ENCODE peak calls at places on chromosomes 12 and 14, in five cellular contexts. A, S, D, T and U are unnamed samples.

GRCh38 chr14:30355431-30355913 is 203.5 kb upstream of the G2E3 start:
- DNase-seq in A (no peak), S (peak; percentile 38), D (no peak), T (no peak), U (no peak)

GRCh38 chr12:16766736-16767135 is 160.8 kb upstream of the LMO3 start:
- DNase-seq in A (no peak), S (no peak), D (no peak), T (no peak), U (no peak)

GRCh38 chr14:80116157-80116556 is 95.1 kb downstream of the DIO2 start:
- DNase-seq in A (no peak), S (no peak), D (no peak), T (no peak), U (no peak)

GRCh38 chr12:46516933-46517578 is 144.5 kb upstream of the SLC38A2 start:
- DNase-seq in A (no peak), S (no peak), D (no peak), T (no peak), U (no peak)

GRCh38 chr12:98939350-98939749 is 294.3 kb downstream of the APAF1 start:
- DNase-seq in A (peak; percentile 33), S (no peak), D (no peak), T (peak; percentile 9), U (no peak)

GRCh38 chr14:23185046-23185445 is 1.6 kb upstream of the SLC7A8 start:
- DNase-seq in A (no peak), S (no peak), D (no peak), T (no peak), U (no peak)

GRCh38 chr12:57983858-57984505 is 42.6 kb downstream of the ATP23 start:
- DNase-seq in A (no peak), S (no peak), D (no peak), T (no peak), U (no peak)

GRCh38 chr14:76872796-76873432 is 46.7 kb downstream of the LRRC74A start:
- DNase-seq in A (peak; percentile 68), S (no peak), D (peak; percentile 71), T (peak; percentile 89), U (no peak)

GRCh38 chr14:68271996-68272395 is 452.4 kb downstream of the RAD51B start:
- DNase-seq in A (no peak), S (no peak), D (no peak), T (no peak), U (no peak)

GRCh38 chr12:116194935-116195431 is 82.5 kb downstream of the MED13L start:
- DNase-seq in A (no peak), S (no peak), D (no peak), T (no peak), U (no peak)

GRCh38 chr12:6554168-6554989 is 1.5 kb downstream of the IFFO1 start:
- DNase-seq in A (peak; percentile 92), S (peak; percentile 51), D (peak; percentile 80), T (peak; percentile 94), U (no peak)

GRCh38 chr12:44774815-44775411 is 101.2 kb downstream of the NELL2 start:
- DNase-seq in A (peak; percentile 73), S (no peak), D (no peak), T (peak; percentile 51), U (no peak)

GRCh38 chr14:54175298-54175942 is 218.8 kb upstream of the BMP4 start:
- DNase-seq in A (peak; percentile 74), S (peak; percentile 75), D (no peak), T (peak; percentile 53), U (peak; percentile 17)

GRCh38 chr12:75760481-75761324 is 249.3 kb upstream of the KRR1 start:
- DNase-seq in A (no peak), S (no peak), D (no peak), T (no peak), U (no peak)

GRCh38 chr14:78704965-78705364 is 534.8 kb downstream of the NRXN3 start:
- DNase-seq in A (no peak), S (no peak), D (no peak), T (no peak), U (no peak)

GRCh38 chr12:32454075-32454474 is 54.7 kb downstream of the FGD4 start:
- DNase-seq in A (no peak), S (no peak), D (no peak), T (no peak), U (no peak)

GRCh38 chr12:95390192-95390591 is 83.8 kb upstream of the METAP2 start:
- DNase-seq in A (no peak), S (no peak), D (no peak), T (no peak), U (no peak)

GRCh38 chr12:89470741-89471504 is 53.7 kb downstream of the GALNT4 start:
- DNase-seq in A (no peak), S (peak; percentile 25), D (no peak), T (no peak), U (no peak)

GRCh38 chr12:10018390-10018789 is 8.0 kb downstream of the CLEC12B start:
- DNase-seq in A (no peak), S (no peak), D (no peak), T (no peak), U (no peak)

GRCh38 chr12:68028647-68029046 is 39.4 kb downstream of the IFNG-AS1 start:
- DNase-seq in A (no peak), S (no peak), D (no peak), T (no peak), U (no peak)

GRCh38 chr12:54723653-54724256 is 75.6 kb upstream of the DCD start:
- DNase-seq in A (peak; percentile 30), S (no peak), D (no peak), T (no peak), U (no peak)

GRCh38 chr14:22118894-22119477 is 445.4 kb upstream of the OR4E1 start:
- DNase-seq in A (no peak), S (no peak), D (no peak), T (no peak), U (no peak)

GRCh38 chr14:24071144-24071697 is at the start of gene CPNE6:
- DNase-seq in A (no peak), S (no peak), D (peak; percentile 42), T (no peak), U (no peak)

GRCh38 chr14:36646664-36647416 is 14.8 kb upstream of the PAX9 start:
- DNase-seq in A (peak; percentile 44), S (peak; percentile 77), D (no peak), T (peak; percentile 84), U (no peak)

GRCh38 chr12:113296557-113297213 is 38.2 kb downstream of the SLC8B1 start:
- DNase-seq in A (no peak), S (no peak), D (no peak), T (no peak), U (no peak)

GRCh38 chr12:116164976-116165425 is 112.5 kb downstream of the MED13L start:
- DNase-seq in A (no peak), S (no peak), D (no peak), T (no peak), U (no peak)

GRCh38 chr12:93108958-93109357 is 179.9 kb upstream of the EEA1 start:
- DNase-seq in A (no peak), S (no peak), D (no peak), T (no peak), U (no peak)

GRCh38 chr14:28867571-28867970 is 101.0 kb downstream of the FOXG1 start:
- DNase-seq in A (no peak), S (no peak), D (no peak), T (no peak), U (no peak)

GRCh38 chr12:54611715-54612116 is 23.0 kb downstream of the LACRT start:
- DNase-seq in A (no peak), S (no peak), D (no peak), T (no peak), U (no peak)